ENCODE peak calls at places on chromosomes 11 and 22, in four cellular contexts. N, M, X and H are unnamed samples.

GRCh38 chr22:28951969-28952521 is 68.7 kb downstream of the ZNRF3 start:
- DNase-seq in N (no peak), M (peak; percentile 36), X (no peak), H (no peak)

GRCh38 chr11:44556735-44557409 is 8.6 kb upstream of the CD82 start:
- DNase-seq in N (peak; percentile 61), M (peak; percentile 78), X (no peak), H (peak; percentile 71)

GRCh38 chr11:12876340-12876739 is 132.8 kb upstream of the RASSF10 start:
- DNase-seq in N (no peak), M (no peak), X (no peak), H (no peak)

GRCh38 chr11:19781351-19781750 is 68.7 kb downstream of the NAV2 start:
- DNase-seq in N (no peak), M (no peak), X (no peak), H (no peak)

GRCh38 chr22:49760630-49761571 is 66.8 kb downstream of the BRD1 start:
- DNase-seq in N (no peak), M (no peak), X (no peak), H (no peak)

GRCh38 chr11:60658409-60658808 is 41.0 kb upstream of the MS4A8 start:
- DNase-seq in N (no peak), M (no peak), X (no peak), H (no peak)

GRCh38 chr11:16293204-16293681 is 63.1 kb downstream of the SOX6 start:
- DNase-seq in N (no peak), M (no peak), X (no peak), H (no peak)

GRCh38 chr11:50174189-50174588 is 141.5 kb downstream of the OR4C45 start:
- DNase-seq in N (no peak), M (no peak), X (no peak), H (no peak)

GRCh38 chr11:10930961-10931760 is 73.3 kb upstream of the ZBED5 start:
- DNase-seq in N (peak; percentile 58), M (peak; percentile 86), X (peak; percentile 47), H (peak; percentile 75)

GRCh38 chr11:67584881-67585873 is 1.6 kb downstream of the GSTP1 start:
- DNase-seq in N (no peak), M (no peak), X (no peak), H (no peak)

GRCh38 chr22:31933816-31934482 is 10.4 kb upstream of the YWHAH start:
- DNase-seq in N (no peak), M (no peak), X (no peak), H (no peak)

GRCh38 chr22:36940676-36941075 is 27.2 kb downstream of the CSF2RB start:
- DNase-seq in N (no peak), M (no peak), X (no peak), H (no peak)

GRCh38 chr22:43885319-43885671 is 6.5 kb downstream of the PNPLA5 start:
- DNase-seq in N (no peak), M (no peak), X (no peak), H (no peak)

GRCh38 chr11:126900349-126900748 is 100.2 kb downstream of the KIRREL3 start:
- DNase-seq in N (no peak), M (no peak), X (no peak), H (no peak)

GRCh38 chr11:127627629-127628462 is 627.3 kb upstream of the KIRREL3 start:
- DNase-seq in N (no peak), M (no peak), X (no peak), H (no peak)

GRCh38 chr11:57287884-57288283 is 36.9 kb downstream of the TNKS1BP1 start:
- DNase-seq in N (no peak), M (no peak), X (no peak), H (no peak)

GRCh38 chr11:12573707-12574106 is 100.5 kb upstream of the TEAD1 start:
- DNase-seq in N (no peak), M (no peak), X (no peak), H (no peak)

GRCh38 chr11:86660011-86660595 is 12.3 kb downstream of the ME3 start:
- DNase-seq in N (no peak), M (no peak), X (no peak), H (no peak)

GRCh38 chr22:37176464-37177061 is 11.5 kb downstream of the C1QTNF6 start:
- DNase-seq in N (no peak), M (peak; percentile 85), X (no peak), H (peak; percentile 70)

GRCh38 chr11:122046846-122047245 is 69.2 kb downstream of the BLID start:
- DNase-seq in N (no peak), M (no peak), X (no peak), H (no peak)

GRCh38 chr22:48869161-48869560 is 958.5 kb downstream of the BRD1 start:
- DNase-seq in N (no peak), M (peak; percentile 14), X (no peak), H (no peak)

GRCh38 chr11:115005663-115006062 is 327.3 kb downstream of the NXPE2 start:
- DNase-seq in N (no peak), M (no peak), X (no peak), H (no peak)

GRCh38 chr11:13836666-13837065 is 125.9 kb upstream of the SPON1 start:
- DNase-seq in N (no peak), M (no peak), X (no peak), H (no peak)

GRCh38 chr11:71474141-71474770 is 21.3 kb downstream of the NADSYN1 start:
- DNase-seq in N (no peak), M (no peak), X (no peak), H (peak; percentile 6)

GRCh38 chr11:82384308-82384707 is 349.4 kb downstream of the FAM181B start:
- DNase-seq in N (no peak), M (no peak), X (no peak), H (no peak)